ENCODE peak calls at places on chromosome 12, in eight cellular contexts. P is IMR-90, Q is heart right ventricle, G is body of pancreas, S is A549, J is Peyer's patch, U is aorta, K is gastrocnemius medialis. I is an unnamed sample. For H3K4me1, the result is how much of the 10 kb centered on the place peaks cover.

GRCh38 chr12:15831315-15831993 is 42.3 kb upstream of the EPS8 start:
- DNase-seq in U (no peak), G (no peak), S (no peak), Q (no peak), P (no peak), J (no peak), K (no peak), I (no peak)

GRCh38 chr12:5012337-5012736 is 31.3 kb upstream of the KCNA5 start:
- DNase-seq in U (no peak), K (peak), G (no peak), P (no peak), Q (peak), J (no peak), S (no peak), I (no peak)

GRCh38 chr12:109291531-109292341 is 17.3 kb downstream of the FOXN4 start:
- DNase-seq in U (peak), J (peak), S (no peak), Q (peak), P (no peak), K (no peak), G (peak), I (peak)

GRCh38 chr12:55877824-55878223 is 35.1 kb upstream of the MMP19 start:
- DNase-seq in G (no peak), J (no peak), U (no peak), P (no peak), K (no peak), Q (no peak), S (no peak), I (no peak)

GRCh38 chr12:64083285-64084210 is 138.5 kb downstream of the KICS2 start:
- DNase-seq in G (peak), K (peak), P (peak), U (peak), Q (peak), S (no peak), J (peak), I (peak)

GRCh38 chr12:95522692-95523091 is 28.6 kb downstream of the USP44 start:
- DNase-seq in Q (no peak), U (no peak), P (no peak), S (no peak), G (no peak), J (no peak), K (no peak), I (no peak)

GRCh38 chr12:48336564-48336963 is 14.2 kb downstream of the ZNF641 start:
- DNase-seq in S (no peak), U (no peak), Q (no peak), J (no peak), P (no peak), G (no peak), K (no peak), I (no peak)

GRCh38 chr12:111437816-111438454 is 32.2 kb downstream of the SH2B3 start:
- DNase-seq in U (peak), J (peak), K (no peak), P (peak), S (no peak), Q (no peak), G (no peak), I (no peak)

GRCh38 chr12:25504744-25505143 is 48.3 kb downstream of the LMNTD1 start:
- DNase-seq in G (no peak), K (no peak), J (no peak), P (no peak), Q (no peak), S (no peak), U (no peak), I (no peak)

GRCh38 chr12:124779161-124780141 is 84.2 kb downstream of the SCARB1 start:
- DNase-seq in P (no peak), G (no peak), J (no peak), Q (no peak), K (no peak), U (no peak), S (no peak), I (no peak)

GRCh38 chr12:49389092-49389703 is 21.9 kb downstream of the SPATS2 start:
- DNase-seq in K (no peak), S (no peak), Q (peak), U (peak), G (no peak), J (peak), P (no peak), I (peak)

GRCh38 chr12:116236148-116236731 is 41.3 kb downstream of the MED13L start:
- DNase-seq in U (no peak), K (peak), J (peak), Q (no peak), G (peak), P (peak), S (peak), I (peak)

GRCh38 chr12:88516811-88517210 is 63.5 kb downstream of the KITLG start:
- DNase-seq in K (no peak), J (no peak), P (no peak), U (no peak), Q (no peak), S (no peak), G (no peak), I (no peak)

GRCh38 chr12:203462-204260 is 10.3 kb downstream of the SLC6A12 start:
- DNase-seq in U (no peak), P (no peak), J (no peak), K (no peak), S (peak), Q (no peak), G (no peak), I (peak)

GRCh38 chr12:56128669-56129209 is 672 bp downstream of the ESYT1 start:
- DNase-seq in Q (peak), U (peak), P (no peak), K (peak), J (peak), S (peak), G (no peak), I (peak)

GRCh38 chr12:73235387-73235786 is 963.2 kb downstream of the TRHDE start:
- DNase-seq in G (no peak), P (no peak), K (no peak), J (no peak), Q (no peak), S (no peak), U (no peak), I (no peak)

GRCh38 chr12:91877022-91877421 is 268.6 kb downstream of the BTG1 start:
- DNase-seq in Q (no peak), J (peak), U (peak), S (no peak), G (no peak), P (peak), K (peak), I (no peak)

GRCh38 chr12:105221588-105222325 is 14.2 kb downstream of the APPL2 start:
- DNase-seq in U (no peak), Q (no peak), S (no peak), G (no peak), J (no peak), K (no peak), P (no peak), I (no peak)

GRCh38 chr12:57216014-57216891 is at the start of gene NXPH4:
- DNase-seq in P (no peak), G (peak), K (no peak), U (peak), J (peak), Q (peak), S (peak), I (peak)

GRCh38 chr12:125288931-125289928 is 224.0 kb downstream of the AACS start:
- DNase-seq in S (no peak), J (no peak), K (no peak), P (no peak), G (no peak), Q (no peak), U (no peak), I (no peak)

GRCh38 chr12:109378579-109378978 is 30.9 kb downstream of the MYO1H start:
- DNase-seq in G (no peak), P (no peak), U (no peak), K (no peak), S (no peak), Q (no peak), J (no peak), I (no peak)

GRCh38 chr12:74646831-74647230 is 109.2 kb downstream of the ATXN7L3B start:
- DNase-seq in Q (no peak), S (no peak), P (no peak), U (no peak), K (no peak), G (no peak), J (no peak), I (peak)

GRCh38 chr12:116121453-116121871 is 156.0 kb downstream of the MED13L start:
- DNase-seq in S (no peak), U (no peak), J (no peak), Q (no peak), K (no peak), G (no peak), P (peak), I (no peak)

GRCh38 chr12:95224202-95225170 is 6.9 kb downstream of the VEZT start:
- DNase-seq in J (no peak), K (no peak), G (no peak), Q (no peak), P (peak), S (no peak), U (no peak), I (no peak)

GRCh38 chr12:67515679-67516363 is 132.7 kb upstream of the DYRK2 start:
- DNase-seq in J (peak), K (peak), U (no peak), P (no peak), Q (no peak), G (peak), S (no peak), I (peak)

GRCh38 chr12:29241821-29242591 is 92.9 kb downstream of the FAR2 start:
- DNase-seq in U (peak), J (peak), Q (no peak), K (peak), G (no peak), P (peak), S (no peak), I (peak)

GRCh38 chr12:100733817-100734593 is 60.6 kb upstream of the ANO4 start:
- DNase-seq in U (no peak), K (no peak), P (peak), G (no peak), Q (no peak), S (peak), J (no peak), I (peak)

GRCh38 chr12:132161046-132161781 is 17.0 kb downstream of the NOC4L start:
- DNase-seq in S (no peak), J (no peak), G (no peak), P (peak), K (no peak), U (no peak), Q (peak), I (no peak)

DNA sequence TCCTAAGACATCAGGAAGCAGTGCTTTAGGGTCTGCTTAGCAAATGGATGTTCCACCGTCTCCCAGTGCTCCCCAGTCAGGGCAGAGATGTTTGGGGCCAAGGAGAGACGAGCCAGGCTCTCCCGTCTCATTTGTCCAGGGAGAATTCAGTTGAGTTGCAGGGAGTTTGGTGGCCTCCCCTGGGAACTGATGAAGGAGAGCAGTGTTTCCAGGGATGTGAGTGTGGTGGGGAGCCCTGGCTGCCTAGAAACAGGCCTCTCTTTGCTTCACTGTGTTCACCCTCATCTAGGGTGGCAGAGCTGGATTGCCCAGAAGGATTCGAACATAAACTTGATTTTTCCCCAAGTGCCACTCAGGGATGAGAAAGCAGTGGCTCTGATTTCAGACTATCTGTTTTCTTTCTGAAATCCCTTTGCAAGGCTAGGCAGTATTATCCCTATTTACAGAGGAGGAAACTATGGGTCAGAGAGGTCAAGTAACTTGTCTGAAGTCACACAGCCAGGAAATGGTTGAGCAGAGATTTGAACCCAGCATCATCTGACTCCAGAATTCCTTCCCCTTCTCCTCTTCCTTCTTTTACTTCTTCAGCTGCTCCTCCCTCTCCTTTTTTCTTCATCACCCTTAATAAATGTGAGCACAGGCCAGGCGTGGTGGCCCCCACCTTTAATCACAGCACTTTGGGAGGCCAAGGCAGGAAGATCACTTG is 6.6 kb downstream of the TPCN1 start:
- DNase-seq in U (peak), S (no peak), Q (no peak), G (no peak), J (no peak), P (no peak), K (no peak), I (no peak)
- H3K4me1 ChIP-seq in U (under half), S (under half), Q (half or more), G (half or more), J (under half), P (under half), K (half or more), I (under half)

GRCh38 chr12:11654338-11654737 is 4.9 kb downstream of the ETV6 start:
- DNase-seq in G (no peak), P (no peak), K (no peak), Q (no peak), S (no peak), J (no peak), U (no peak), I (no peak)
- H3K4me1 ChIP-seq in G (under half), P (under half), K (under half), Q (under half), S (under half), J (under half), U (under half), I (under half)

DNA sequence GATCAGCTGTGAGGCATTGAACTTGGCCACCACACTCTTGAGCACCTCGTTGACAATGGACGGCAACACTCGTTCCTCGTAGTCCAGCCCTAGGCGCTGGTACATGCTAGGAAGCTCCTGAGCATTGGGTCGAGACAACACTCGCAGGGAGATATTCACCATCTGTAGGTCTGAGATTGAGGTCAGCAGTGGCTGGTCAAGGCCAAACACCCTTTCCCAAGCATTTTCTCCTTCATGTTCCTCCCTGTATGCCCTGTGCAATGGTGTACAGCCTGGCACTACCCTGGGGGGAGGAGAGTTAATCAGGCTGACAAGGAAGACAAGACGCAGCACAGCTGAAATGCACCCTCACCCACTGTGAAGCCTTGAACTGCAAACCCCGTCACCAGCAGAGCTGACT is 2.0 kb downstream of the PHB2 start:
- DNase-seq in S (no peak), U (no peak), J (no peak), K (no peak), P (no peak), G (no peak), Q (no peak), I (no peak)
- H3K4me1 ChIP-seq in S (under half), U (under half), J (under half), K (under half), P (under half), G (half or more), Q (under half), I (under half)

DNA sequence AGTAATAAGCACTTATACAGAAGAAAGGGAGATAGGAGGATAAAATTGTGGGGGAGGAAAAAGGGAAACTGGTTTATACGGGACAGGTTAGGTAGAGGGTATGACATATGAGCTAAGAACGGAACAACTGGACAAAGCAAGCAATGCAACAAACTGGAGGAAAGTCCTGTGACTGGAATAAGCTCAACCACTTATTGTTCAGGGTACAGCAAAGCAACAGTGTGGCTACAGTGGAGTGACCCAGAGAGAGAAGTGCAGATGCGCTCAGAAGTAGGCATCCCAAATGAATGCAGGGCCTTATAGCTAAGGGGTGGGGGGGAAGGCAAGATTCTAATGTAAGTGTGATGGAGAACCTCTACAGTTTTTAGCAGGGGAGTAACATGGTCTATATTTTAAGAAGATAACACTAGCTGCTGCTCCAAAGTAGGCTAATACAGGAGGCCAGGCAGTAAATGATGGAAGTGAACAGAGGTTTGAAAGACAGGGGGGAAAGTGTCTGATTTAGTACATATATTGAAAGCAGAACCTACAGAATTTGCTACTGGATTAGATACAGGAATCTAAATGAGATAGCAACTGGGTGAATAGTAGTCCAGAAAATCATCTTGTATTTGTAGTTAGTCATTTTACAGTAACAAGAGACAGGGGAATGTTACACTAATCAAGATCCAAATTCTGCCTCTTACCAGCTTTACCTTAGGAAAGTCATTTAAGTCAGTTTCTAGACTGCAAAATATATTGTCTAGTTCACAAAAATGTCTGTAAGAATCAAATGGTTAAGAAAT is 3.3 kb downstream of the UBE2N start:
- DNase-seq in P (no peak), G (no peak), J (no peak), U (no peak), K (no peak), Q (no peak), S (no peak), I (no peak)
- H3K4me1 ChIP-seq in P (under half), G (under half), J (under half), U (under half), K (half or more), Q (under half), S (under half), I (under half)

DNA sequence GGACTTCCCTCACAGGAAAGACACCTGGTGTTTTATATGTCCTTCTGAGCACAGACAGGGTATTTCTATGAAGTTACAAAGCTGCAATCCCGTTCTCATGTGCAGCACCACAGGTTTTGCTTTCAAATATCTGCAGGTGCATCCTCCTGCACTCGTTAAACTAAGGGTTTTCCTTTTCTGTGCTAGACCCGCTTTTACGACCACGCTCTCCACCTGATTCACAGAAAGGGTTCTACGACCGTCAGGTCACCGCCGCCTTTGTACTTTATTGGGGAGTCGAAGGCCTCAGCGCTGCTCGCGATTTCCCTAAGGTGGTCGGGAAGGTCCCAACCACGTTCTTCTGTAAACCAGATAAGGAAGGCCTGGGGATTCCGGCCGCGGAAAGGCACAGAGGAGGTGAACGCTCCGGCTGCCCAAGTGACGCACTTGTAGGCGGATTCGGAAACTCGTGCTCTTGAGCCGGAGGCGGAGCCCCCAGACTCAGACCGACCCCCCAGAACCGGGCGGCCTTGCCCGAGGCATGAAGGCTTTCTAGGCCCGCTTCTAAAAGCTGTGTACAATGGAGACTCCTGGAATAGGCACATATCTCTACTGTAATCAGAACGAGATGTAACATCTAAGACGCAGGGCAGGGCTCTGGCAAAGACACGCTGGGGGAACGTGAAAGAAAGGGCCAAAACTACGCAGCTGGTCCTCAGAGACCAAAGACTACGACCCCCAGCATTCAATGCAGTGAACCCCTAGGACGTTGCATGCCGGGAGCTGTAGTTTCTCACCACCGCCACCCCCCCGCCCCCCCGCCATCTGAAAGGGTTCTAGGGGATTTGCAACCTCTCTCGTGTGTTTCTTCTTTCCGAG is 930 bp upstream of the HSP90B1 start:
- DNase-seq in G (peak), Q (peak), P (peak), S (peak), J (peak), K (peak), U (peak), I (peak)
- H3K4me1 ChIP-seq in G (under half), Q (under half), P (under half), S (under half), J (under half), K (under half), U (under half), I (under half)

DNA sequence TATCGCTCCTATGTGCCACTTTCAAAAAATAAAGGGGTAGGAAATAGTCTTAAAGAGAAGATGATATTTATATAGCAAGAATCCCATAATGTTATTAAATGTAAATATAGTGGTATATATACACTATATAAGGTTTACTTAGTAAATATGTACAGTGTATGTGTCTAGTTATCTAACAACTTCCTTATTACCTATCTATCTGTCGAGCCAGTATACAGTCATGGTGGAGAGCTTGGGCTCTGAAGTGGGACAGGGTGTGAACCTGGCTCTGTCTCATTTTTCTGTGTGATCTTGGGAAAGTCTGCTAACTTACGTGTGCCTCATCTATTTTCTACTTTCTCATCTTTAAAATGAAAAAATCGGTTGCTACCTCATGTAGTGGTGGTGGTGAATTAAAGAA is 62.8 kb upstream of the SINHCAF start:
- DNase-seq in J (no peak), G (no peak), U (no peak), P (no peak), Q (no peak), S (no peak), K (no peak), I (no peak)
- H3K4me1 ChIP-seq in J (under half), G (under half), U (under half), P (under half), Q (under half), S (under half), K (under half), I (under half)

DNA sequence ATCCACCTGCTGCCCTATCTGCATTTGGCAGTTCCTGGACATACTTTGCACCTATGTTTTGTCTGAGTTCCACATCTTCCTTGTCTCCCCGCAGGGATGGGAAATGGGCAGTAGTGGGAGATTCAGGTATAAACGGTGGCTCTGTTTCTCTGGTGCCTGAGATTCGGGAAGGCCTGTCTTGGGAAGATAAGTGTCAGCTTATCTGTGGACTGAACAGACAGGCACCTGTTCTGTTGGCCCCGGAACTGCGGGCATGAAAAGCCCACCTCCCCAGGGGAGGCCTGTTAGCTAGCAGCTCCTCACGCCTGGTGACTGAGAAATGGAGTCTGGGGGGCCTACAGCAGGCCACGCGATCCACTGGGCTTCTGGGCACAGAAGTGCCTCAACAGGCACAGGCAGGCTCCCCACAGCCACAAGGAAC is 5.8 kb downstream of the PHB2 start:
- DNase-seq in G (no peak), K (no peak), S (no peak), P (no peak), Q (no peak), U (no peak), J (no peak), I (no peak)
- H3K4me1 ChIP-seq in G (half or more), K (under half), S (half or more), P (under half), Q (under half), U (under half), J (under half), I (under half)